ENCODE peak calls at places on chromosomes 16 and 17, in seven cellular contexts. F is GM12878, P is GM23248, Y is K562, N is PC-3, Z is IMR-90, M is endodermal cell. G is an unnamed sample.

GRCh38 chr16:88558457-88559442 is 11.5 kb upstream of the ZC3H18 start:
- DNase-seq in F (no peak), N (peak; percentile 57), M (peak; percentile 76), Y (peak; percentile 79), Z (peak; percentile 43), P (peak; percentile 66), G (peak; percentile 70)

GRCh38 chr16:84243732-84244131 is 3.9 kb upstream of the KCNG4 start:
- DNase-seq in Y (peak; percentile 65), N (no peak), M (no peak), Z (no peak), F (no peak), P (no peak), G (no peak)

GRCh38 chr16:9677301-9677653 is 505.0 kb downstream of the GRIN2A start:
- DNase-seq in P (no peak), N (no peak), Y (no peak), F (no peak), M (peak; percentile 52), Z (no peak), G (no peak)

GRCh38 chr16:22692916-22693646 is 120.9 kb upstream of the HS3ST2 start:
- DNase-seq in N (no peak), Y (no peak), M (no peak), P (peak; percentile 64), Z (no peak), F (no peak), G (no peak)

GRCh38 chr17:60971515-60972369 is 294.1 kb downstream of the BCAS3 start:
- DNase-seq in Z (peak; percentile 80), F (peak; percentile 4), M (peak; percentile 85), Y (peak; percentile 11), N (peak; percentile 76), P (peak; percentile 74), G (peak; percentile 84)

GRCh38 chr17:42055003-42055402 is 4.6 kb upstream of the C17orf113 start:
- DNase-seq in Y (no peak), N (no peak), P (no peak), F (no peak), M (no peak), Z (no peak), G (no peak)

GRCh38 chr16:12113581-12114375 is 137.2 kb downstream of the SNX29 start:
- DNase-seq in M (no peak), N (no peak), Z (no peak), F (no peak), P (peak; percentile 96), Y (no peak), G (no peak)

GRCh38 chr17:45676695-45677094 is 107.4 kb upstream of the CRHR1 start:
- DNase-seq in N (no peak), P (no peak), F (no peak), Y (no peak), Z (no peak), M (no peak), G (no peak)

GRCh38 chr17:40530988-40531971 is 29.9 kb upstream of the TNS4 start:
- DNase-seq in F (peak; percentile 71), Z (no peak), Y (no peak), M (peak; percentile 61), N (no peak), P (no peak), G (no peak)

GRCh38 chr16:13733561-13733960 is 186.4 kb upstream of the ERCC4 start:
- DNase-seq in Y (no peak), Z (no peak), P (no peak), F (no peak), N (no peak), M (no peak), G (no peak)

GRCh38 chr17:33433581-33433980 is 140.5 kb upstream of the ASIC2 start:
- DNase-seq in M (no peak), P (no peak), Y (no peak), N (no peak), Z (no peak), F (no peak), G (no peak)

GRCh38 chr17:15662726-15663125 is 21.4 kb downstream of the TRIM16 start:
- DNase-seq in M (peak; percentile 26), Z (no peak), Y (no peak), P (no peak), N (peak; percentile 28), F (no peak), G (no peak)

GRCh38 chr17:13365331-13365730 is 236.4 kb downstream of the HS3ST3A1 start:
- DNase-seq in Z (peak; percentile 74), M (no peak), F (no peak), P (peak; percentile 64), Y (no peak), N (no peak), G (no peak)

GRCh38 chr17:12821376-12821940 is 32.2 kb downstream of the ARHGAP44 start:
- DNase-seq in Y (no peak), P (peak; percentile 25), F (no peak), Z (peak; percentile 5), N (peak; percentile 28), M (no peak), G (peak; percentile 51)

GRCh38 chr17:79627766-79628690 is 17.2 kb upstream of the RBFOX3 start:
- DNase-seq in F (no peak), P (no peak), N (no peak), Z (no peak), Y (no peak), M (peak; percentile 45), G (no peak)

DNA sequence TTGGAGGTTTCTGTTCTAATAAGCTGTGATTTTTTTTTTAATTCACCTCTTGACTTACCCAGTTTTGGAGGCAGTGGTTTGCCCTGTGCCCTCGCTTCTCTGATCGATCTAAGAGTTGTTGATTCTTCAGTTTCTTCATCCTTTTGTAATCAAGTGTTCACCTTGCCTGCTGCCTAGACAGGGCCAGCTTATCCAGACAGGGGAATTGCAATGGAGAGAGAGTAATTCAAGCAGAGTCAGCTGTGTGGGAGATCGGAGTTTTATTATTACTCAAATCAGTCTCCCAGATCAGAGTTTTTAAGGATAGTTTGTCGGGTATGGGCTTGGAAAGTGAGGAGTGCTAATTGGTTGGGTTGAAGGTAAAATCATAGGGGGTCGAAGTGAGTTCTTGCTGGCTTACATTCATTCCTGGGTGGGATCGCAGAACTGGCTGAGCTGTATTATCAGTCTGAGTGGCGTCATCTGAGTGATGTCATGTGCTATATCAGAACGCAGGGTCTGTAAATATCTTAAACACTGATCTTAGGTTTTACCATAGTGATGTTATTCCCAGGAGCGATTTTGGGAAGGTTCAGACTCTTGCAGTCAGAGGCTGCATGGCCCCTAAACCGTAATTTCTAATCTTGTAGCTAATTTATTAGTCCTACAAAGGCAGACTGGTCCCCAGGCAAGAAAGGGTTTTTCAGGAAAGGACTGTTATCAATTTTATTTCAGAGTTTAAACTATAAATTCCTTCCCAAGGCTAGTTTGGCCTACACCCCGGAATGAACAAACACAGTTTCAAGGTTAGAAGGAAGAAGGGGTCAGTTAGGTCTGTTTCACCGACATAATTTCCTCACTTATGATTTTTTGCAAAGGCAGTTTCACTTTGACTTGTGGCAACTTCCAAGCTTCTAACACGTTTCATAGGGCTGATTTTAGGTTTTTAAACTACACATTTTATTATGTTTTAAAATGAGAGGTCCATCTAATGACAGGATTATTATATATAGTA is 21.5 kb upstream of the KCNJ16 start:
- DNase-seq in F (no peak), M (no peak), Z (peak; percentile 36), P (peak; percentile 30), Y (no peak), N (no peak), G (no peak)
- H3K4me3 ChIP-seq in F (no peak overlapping the region), M (no peak overlapping the region), Z (peak overlapping the region; percentile 30), P (peak overlapping the region; percentile 59), Y (no peak overlapping the region), N (no peak overlapping the region), G (peak overlapping the region; percentile 70)

DNA sequence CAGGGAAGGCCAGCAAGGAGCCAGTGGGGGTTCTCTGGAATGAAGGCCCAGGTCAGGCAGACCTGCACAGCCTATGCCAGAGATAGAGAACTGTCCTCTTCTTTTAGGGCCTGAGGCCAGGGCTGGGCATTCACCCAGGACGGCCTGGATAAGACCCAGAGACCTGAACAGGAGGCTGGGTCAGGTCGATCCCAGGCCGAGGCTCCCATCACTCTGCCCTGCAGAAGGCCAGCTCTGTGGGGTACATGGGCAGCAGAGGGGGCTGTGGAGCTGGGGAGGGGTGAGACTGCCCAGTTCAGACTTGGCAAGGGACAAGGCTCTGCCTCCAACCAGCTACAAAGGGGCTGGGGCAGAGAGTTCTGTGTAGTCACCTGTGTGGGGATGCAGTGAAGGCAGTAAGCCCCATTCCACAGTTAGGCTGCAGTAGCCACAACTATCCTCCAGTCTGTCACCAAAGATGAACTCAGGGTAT is 14.6 kb downstream of the HSD11B2 start:
- DNase-seq in M (no peak), Z (no peak), P (no peak), Y (no peak), F (no peak), N (no peak), G (no peak)
- H3K4me1 ChIP-seq in M (no peaks in the 10 kb centered on the region), Z (peaks cover 45% of the 10 kb centered on the region), P (peaks cover 15% of the 10 kb centered on the region), Y (peaks cover 37% of the 10 kb centered on the region), F (no peaks in the 10 kb centered on the region), N (no peaks in the 10 kb centered on the region), G (peaks cover 76% of the 10 kb centered on the region)

GRCh38 chr17:48002208-48002919 is 31.5 kb downstream of the CDK5RAP3 start:
- DNase-seq in M (no peak), Y (peak; percentile 43), Z (peak; percentile 87), N (peak; percentile 94), F (peak; percentile 75), P (peak; percentile 86), G (peak; percentile 83)
- H3K9ac ChIP-seq in M (no peak overlapping the region), Y (no peak overlapping the region), Z (peak overlapping the region; percentile 61), N (peak overlapping the region; percentile 82), F (peak overlapping the region; percentile 5), P (peak overlapping the region; percentile 77), G (peak overlapping the region; percentile 77)

GRCh38 chr17:82226170-82226808 is 2.6 kb upstream of the SLC16A3 start:
- DNase-seq in P (no peak), F (no peak), M (no peak), Y (no peak), N (no peak), Z (no peak), G (no peak)

GRCh38 chr17:82228278-82228841 is 482 bp upstream of the SLC16A3 start:
- DNase-seq in F (no peak), Y (no peak), N (no peak), P (no peak), M (peak; percentile 84), Z (no peak), G (no peak)

GRCh38 chr17:82228842-82229685 is at the start of gene SLC16A3:
- DNase-seq in F (no peak), Z (peak; percentile 75), P (peak; percentile 90), N (peak; percentile 77), Y (no peak), M (peak; percentile 88), G (peak; percentile 92)

GRCh38 chr17:82226809-82227628 is 1.8 kb upstream of the SLC16A3 start:
- DNase-seq in M (no peak), Y (no peak), P (no peak), Z (no peak), N (no peak), F (no peak), G (no peak)

DNA sequence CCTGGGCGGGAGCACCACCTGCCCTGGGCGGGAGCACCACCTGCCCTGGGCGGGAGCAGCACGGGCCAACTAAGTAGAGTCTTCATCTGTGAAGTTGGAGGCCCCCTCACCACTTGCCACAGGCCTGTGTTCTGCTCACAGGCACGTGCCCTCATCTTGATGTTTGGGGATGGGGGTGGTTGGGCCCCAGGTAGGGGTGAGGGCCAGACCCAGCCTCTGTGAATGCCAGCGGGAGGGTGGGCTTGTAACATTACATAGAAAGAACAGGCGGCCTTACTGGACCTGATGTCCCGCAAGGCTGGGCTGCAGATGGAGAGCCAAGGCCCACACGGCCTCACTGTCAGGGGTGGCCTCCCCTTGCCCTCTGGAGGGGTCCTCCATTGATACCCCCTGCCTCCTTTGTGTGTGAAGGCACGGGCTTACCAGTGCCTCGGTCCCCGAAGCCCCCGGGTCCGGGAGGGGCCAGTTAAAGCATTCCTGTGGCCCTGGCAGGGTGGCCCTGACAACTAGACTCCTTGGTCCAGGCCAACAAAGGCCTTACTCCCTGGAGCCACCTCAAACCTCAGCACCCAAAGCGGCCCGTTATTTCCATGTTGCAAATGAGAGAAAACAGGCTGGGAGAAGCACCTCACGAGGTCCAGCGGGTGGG is 1.1 kb upstream of the SLC16A3 start:
- DNase-seq in Z (no peak), P (no peak), F (no peak), N (no peak), Y (no peak), M (no peak), G (no peak)
- H3K4me3 ChIP-seq in Z (no peak overlapping the region), P (peak overlapping the region; percentile 98), F (peak overlapping the region; percentile 99), N (no peak overlapping the region), Y (no peak overlapping the region), M (no peak overlapping the region), G (peak overlapping the region; percentile 58)

G was measured in adipocyte.